ENCODE peak calls at places on chromosomes 1 and 21, in nine cellular contexts. X, T, E, R, C, N, B, H and J are unnamed samples.

GRCh38 chr1:93960641-93961147 is 51.5 kb upstream of the GCLM start:
- DNase-seq in R (peak), B (no peak), C (no peak), E (no peak), N (no peak), H (no peak), X (peak), T (peak), J (no peak)

GRCh38 chr1:168512864-168513595 is 30.8 kb downstream of the XCL2 start:
- DNase-seq in H (no peak), X (no peak), B (no peak), T (no peak), R (no peak), C (no peak), N (no peak), E (no peak), J (no peak)

GRCh38 chr21:40049031-40049958 is 182.1 kb downstream of the PCP4 start:
- DNase-seq in H (no peak), E (no peak), C (no peak), B (no peak), T (peak), N (no peak), X (peak), R (peak), J (no peak)

GRCh38 chr1:154869351-154870116 is 547 bp downstream of the KCNN3 start:
- DNase-seq in B (no peak), R (no peak), C (peak), E (peak), N (no peak), H (peak), T (peak), X (peak), J (peak)

GRCh38 chr1:108750476-108751191 is 4.2 kb downstream of the STXBP3 start:
- DNase-seq in E (no peak), C (no peak), R (peak), H (no peak), B (no peak), T (no peak), X (no peak), N (no peak), J (no peak)

GRCh38 chr21:40115775-40116174 is 248.5 kb downstream of the PCP4 start:
- DNase-seq in B (no peak), C (no peak), R (no peak), T (no peak), E (no peak), H (no peak), X (no peak), N (no peak), J (no peak)

GRCh38 chr1:175221548-175222175 is 29.1 kb upstream of the KIAA0040 start:
- DNase-seq in C (peak), R (peak), T (peak), N (no peak), B (peak), H (peak), E (no peak), X (no peak), J (peak)

GRCh38 chr1:66285618-66286270 is 248.2 kb upstream of the SGIP1 start:
- DNase-seq in N (no peak), E (no peak), B (peak), H (no peak), T (peak), C (no peak), R (no peak), X (no peak), J (no peak)

GRCh38 chr21:45463871-45464270 is 58.9 kb downstream of the COL18A1 start:
- DNase-seq in R (no peak), E (no peak), C (peak), H (no peak), X (no peak), N (no peak), T (no peak), B (no peak), J (no peak)

GRCh38 chr1:201773764-201774163 is 55.2 kb upstream of the IPO9 start:
- DNase-seq in T (no peak), X (no peak), C (no peak), H (no peak), R (no peak), E (no peak), B (peak), N (no peak), J (no peak)

GRCh38 chr1:111271464-111271801 is 19.2 kb upstream of the CHIA start:
- DNase-seq in N (no peak), B (no peak), E (no peak), R (no peak), H (no peak), T (no peak), X (no peak), C (no peak), J (no peak)

GRCh38 chr1:24904731-24905354 is 25.2 kb downstream of the RUNX3 start:
- DNase-seq in T (no peak), R (no peak), E (no peak), N (no peak), H (no peak), B (no peak), X (no peak), C (no peak), J (no peak)

GRCh38 chr1:9753121-9753531 is 70.6 kb downstream of the CLSTN1 start:
- DNase-seq in E (no peak), H (peak), N (no peak), B (peak), C (peak), X (peak), T (peak), R (peak), J (peak)

GRCh38 chr1:33500547-33500946 is 28.1 kb downstream of the ZSCAN20 start:
- DNase-seq in E (no peak), C (no peak), N (no peak), H (no peak), T (no peak), B (no peak), X (no peak), R (no peak), J (no peak)

GRCh38 chr21:36461277-36461917 is 18.5 kb downstream of the CLDN14 start:
- DNase-seq in E (no peak), C (no peak), H (no peak), R (no peak), T (no peak), X (no peak), N (no peak), B (no peak), J (no peak)

GRCh38 chr1:214086945-214087344 is 99.2 kb downstream of the PROX1 start:
- DNase-seq in E (no peak), B (no peak), C (no peak), R (no peak), T (no peak), N (no peak), H (no peak), X (no peak), J (no peak)

GRCh38 chr1:116667577-116668105 is at the start of gene IGSF3:
- DNase-seq in R (peak), C (peak), T (peak), E (peak), B (peak), X (peak), H (peak), N (peak), J (peak)

GRCh38 chr21:26011292-26011940 is 159.2 kb downstream of the APP start:
- DNase-seq in R (no peak), C (no peak), B (no peak), N (no peak), E (no peak), X (no peak), H (no peak), T (no peak), J (no peak)

GRCh38 chr1:207937204-207937603 is 26.3 kb upstream of the CD34 start:
- DNase-seq in T (no peak), X (no peak), B (no peak), E (no peak), R (no peak), C (no peak), N (no peak), H (no peak), J (no peak)

GRCh38 chr1:152252157-152252556 is 28.2 kb upstream of the HRNR start:
- DNase-seq in X (no peak), E (no peak), N (no peak), C (no peak), H (peak), R (peak), T (peak), B (no peak), J (peak)

GRCh38 chr1:211734359-211734758 is 58.9 kb upstream of the NEK2 start:
- DNase-seq in R (peak), X (no peak), N (no peak), T (peak), E (no peak), H (no peak), B (peak), C (no peak), J (no peak)

GRCh38 chr1:53406551-53407235 is 52.5 kb upstream of the DMRTB1 start:
- DNase-seq in H (no peak), R (no peak), E (no peak), X (no peak), N (no peak), B (no peak), T (no peak), C (no peak), J (no peak)

GRCh38 chr1:44571712-44572571 is 102.3 kb downstream of the TMEM53 start:
- DNase-seq in T (peak), R (peak), N (no peak), H (peak), E (no peak), B (peak), X (no peak), C (no peak), J (peak)

GRCh38 chr1:31400393-31400792 is 12.6 kb upstream of the SERINC2 start:
- DNase-seq in N (no peak), B (no peak), T (peak), E (no peak), C (no peak), X (peak), H (peak), R (peak), J (peak)

GRCh38 chr1:192702212-192702993 is 66.5 kb downstream of the RGS13 start:
- DNase-seq in H (peak), N (no peak), C (no peak), X (peak), E (no peak), R (peak), T (peak), B (peak), J (peak)

GRCh38 chr1:17869826-17870225 is 114.7 kb downstream of the ACTL8 start:
- DNase-seq in T (no peak), N (no peak), B (no peak), H (peak), X (peak), E (no peak), R (no peak), C (no peak), J (no peak)

GRCh38 chr21:43814215-43815106 is 25.1 kb downstream of the RRP1 start:
- DNase-seq in B (no peak), X (no peak), H (peak), E (no peak), R (no peak), N (no peak), C (no peak), T (no peak), J (no peak)

GRCh38 chr1:247266053-247266452 is 10.2 kb downstream of the VN1R5 start:
- DNase-seq in H (no peak), C (no peak), R (no peak), N (no peak), X (peak), E (no peak), B (peak), T (peak), J (peak)

GRCh38 chr1:41455479-41456271 is 28.8 kb downstream of the EDN2 start:
- DNase-seq in E (no peak), H (peak), T (peak), X (peak), N (no peak), B (no peak), C (peak), R (peak), J (no peak)

GRCh38 chr1:226895644-226896043 is 25.2 kb downstream of the PSEN2 start:
- DNase-seq in T (peak), R (no peak), X (no peak), C (no peak), B (no peak), H (no peak), N (no peak), E (no peak), J (no peak)

GRCh38 chr1:193339396-193339795 is 153.0 kb upstream of the B3GALT2 start:
- DNase-seq in N (no peak), X (no peak), T (no peak), R (no peak), E (no peak), C (no peak), H (no peak), B (no peak), J (no peak)

GRCh38 chr1:26340047-26340481 is 13.9 kb downstream of the CRYBG2 start:
- DNase-seq in E (no peak), C (no peak), R (no peak), X (no peak), T (peak), N (no peak), H (no peak), B (no peak), J (no peak)
- TF ChIP-seq CTCF in E (no peak), C (no peak), R (no peak), X (no peak), T (no peak), N (no peak), H (no peak), B (no peak), J (no peak)

DNA sequence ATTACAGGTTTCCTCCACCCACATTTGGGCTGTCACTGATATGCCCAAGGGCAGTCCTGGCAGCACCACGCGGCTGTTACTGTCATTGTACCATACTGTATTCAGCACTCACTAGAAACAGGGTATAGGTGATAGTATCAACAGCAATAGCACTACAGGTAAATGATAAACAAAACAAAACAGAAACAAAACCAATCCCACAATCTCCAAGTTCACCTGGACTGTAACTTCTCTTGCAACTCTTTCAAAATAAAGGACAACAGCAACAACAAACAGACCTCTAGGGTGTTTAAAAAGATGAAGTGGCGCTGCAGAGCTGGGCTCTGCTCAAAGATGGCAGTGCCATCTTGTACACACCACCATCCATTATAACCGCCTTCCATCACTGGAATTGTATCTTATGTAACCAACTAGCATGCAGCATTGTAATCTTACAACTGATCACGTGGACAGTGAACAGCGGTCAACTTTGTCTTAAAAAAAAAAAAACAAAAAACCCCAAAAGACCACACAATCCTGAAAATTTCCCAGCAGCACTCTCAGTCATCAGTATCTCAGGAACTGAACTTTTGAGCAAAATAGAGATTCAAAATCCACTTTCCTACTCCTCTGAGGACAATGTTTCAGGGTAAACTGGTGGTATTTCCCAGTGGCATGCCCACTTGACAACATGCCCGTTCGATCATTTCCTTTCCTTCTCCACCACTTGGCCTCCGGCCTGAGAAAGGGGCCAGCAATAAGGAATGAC is 3.8 kb downstream of the IRF2BP2 start:
- DNase-seq in R (peak), H (peak), E (no peak), X (peak), C (peak), T (peak), N (no peak), B (peak), J (peak)
- TF ChIP-seq CTCF in R (no peak), H (no peak), E (no peak), X (no peak), C (no peak), T (peak), N (peak), B (no peak), J (no peak)

GRCh38 chr1:194825382-194825781 is 1639.0 kb upstream of the B3GALT2 start:
- DNase-seq in R (no peak), C (no peak), H (no peak), E (no peak), N (no peak), B (no peak), T (no peak), X (no peak), J (no peak)
- TF ChIP-seq CTCF in R (peak), C (no peak), H (no peak), E (peak), N (peak), B (peak), T (no peak), X (no peak), J (no peak)

GRCh38 chr21:32782698-32783097 is 11.1 kb upstream of the PAXBP1 start:
- DNase-seq in H (no peak), X (no peak), R (no peak), T (no peak), B (no peak), N (no peak), E (no peak), C (no peak), J (no peak)
- TF ChIP-seq CTCF in H (peak), X (no peak), R (no peak), T (no peak), B (peak), N (no peak), E (no peak), C (no peak), J (no peak)